ENCODE peak calls at places on chromosome 19, in nine cellular contexts. One of them, this sample, is unnamed.

GRCh38 chr19:325173-325936 is 19.2 kb downstream of the MIER2 start:
- DNase-seq in tibial nerve: no peak
- DNase-seq in hypothalamus: no peak
- DNase-seq in endothelial cell: no peak
- DNase-seq in stimulated activated CD8-positive, alpha-beta memory T cell treated with anti-CD3 and anti-CD28 coated beads, Interleukin-15, amount 100 ng/mL, for 24 hours: no peak
- DNase-seq in NCI-H1092 treated with DMSO at 0.1 percent for 48 hours: no peak
- DNase-seq in posterior cingulate gyrus: no peak
- DNase-seq in left ventricle myocardium inferior: no peak
- DNase-seq in NCI-H187: no peak
- DNase-seq in this sample: no peak

GRCh38 chr19:38395381-38396127 is 7.1 kb downstream of the SPRED3 start:
- DNase-seq in tibial nerve: no peak
- DNase-seq in hypothalamus: no peak
- DNase-seq in endothelial cell: no peak
- DNase-seq in stimulated activated CD8-positive, alpha-beta memory T cell treated with anti-CD3 and anti-CD28 coated beads, Interleukin-15, amount 100 ng/mL, for 24 hours: no peak
- DNase-seq in NCI-H1092 treated with DMSO at 0.1 percent for 48 hours: no peak
- DNase-seq in posterior cingulate gyrus: no peak
- DNase-seq in left ventricle myocardium inferior: no peak
- DNase-seq in NCI-H187: no peak
- DNase-seq in this sample: peak

GRCh38 chr19:45790942-45791341 is 1.7 kb downstream of the DMWD start:
- DNase-seq in tibial nerve: no peak
- DNase-seq in hypothalamus: no peak
- DNase-seq in endothelial cell: no peak
- DNase-seq in stimulated activated CD8-positive, alpha-beta memory T cell treated with anti-CD3 and anti-CD28 coated beads, Interleukin-15, amount 100 ng/mL, for 24 hours: no peak
- DNase-seq in NCI-H1092 treated with DMSO at 0.1 percent for 48 hours: no peak
- DNase-seq in posterior cingulate gyrus: no peak
- DNase-seq in left ventricle myocardium inferior: no peak
- DNase-seq in NCI-H187: no peak
- DNase-seq in this sample: peak

GRCh38 chr19:3458229-3458555 is 22.1 kb downstream of the SMIM24 start:
- DNase-seq in tibial nerve: no peak
- DNase-seq in hypothalamus: no peak
- DNase-seq in endothelial cell: no peak
- DNase-seq in stimulated activated CD8-positive, alpha-beta memory T cell treated with anti-CD3 and anti-CD28 coated beads, Interleukin-15, amount 100 ng/mL, for 24 hours: no peak
- DNase-seq in NCI-H1092 treated with DMSO at 0.1 percent for 48 hours: no peak
- DNase-seq in posterior cingulate gyrus: no peak
- DNase-seq in left ventricle myocardium inferior: no peak
- DNase-seq in NCI-H187: no peak
- DNase-seq in this sample: no peak

GRCh38 chr19:29741776-29742175 is 26.7 kb upstream of the C19orf12 start:
- DNase-seq in tibial nerve: no peak
- DNase-seq in hypothalamus: no peak
- DNase-seq in endothelial cell: no peak
- DNase-seq in stimulated activated CD8-positive, alpha-beta memory T cell treated with anti-CD3 and anti-CD28 coated beads, Interleukin-15, amount 100 ng/mL, for 24 hours: no peak
- DNase-seq in NCI-H1092 treated with DMSO at 0.1 percent for 48 hours: no peak
- DNase-seq in posterior cingulate gyrus: no peak
- DNase-seq in left ventricle myocardium inferior: no peak
- DNase-seq in NCI-H187: no peak
- DNase-seq in this sample: no peak

GRCh38 chr19:29457413-29457812 is 68.4 kb upstream of the VSTM2B start:
- DNase-seq in tibial nerve: no peak
- DNase-seq in hypothalamus: no peak
- DNase-seq in endothelial cell: no peak
- DNase-seq in stimulated activated CD8-positive, alpha-beta memory T cell treated with anti-CD3 and anti-CD28 coated beads, Interleukin-15, amount 100 ng/mL, for 24 hours: no peak
- DNase-seq in NCI-H1092 treated with DMSO at 0.1 percent for 48 hours: no peak
- DNase-seq in posterior cingulate gyrus: no peak
- DNase-seq in left ventricle myocardium inferior: no peak
- DNase-seq in NCI-H187: no peak
- DNase-seq in this sample: no peak

GRCh38 chr19:42081584-42082258 is 5.8 kb downstream of the ZNF574 start:
- DNase-seq in tibial nerve: no peak
- DNase-seq in hypothalamus: no peak
- DNase-seq in endothelial cell: no peak
- DNase-seq in stimulated activated CD8-positive, alpha-beta memory T cell treated with anti-CD3 and anti-CD28 coated beads, Interleukin-15, amount 100 ng/mL, for 24 hours: no peak
- DNase-seq in NCI-H1092 treated with DMSO at 0.1 percent for 48 hours: no peak
- DNase-seq in posterior cingulate gyrus: no peak
- DNase-seq in left ventricle myocardium inferior: no peak
- DNase-seq in NCI-H187: no peak
- DNase-seq in this sample: no peak

GRCh38 chr19:11091343-11092153 is 2.3 kb downstream of the LDLR start:
- DNase-seq in tibial nerve: no peak
- DNase-seq in hypothalamus: peak
- DNase-seq in endothelial cell: peak
- DNase-seq in stimulated activated CD8-positive, alpha-beta memory T cell treated with anti-CD3 and anti-CD28 coated beads, Interleukin-15, amount 100 ng/mL, for 24 hours: no peak
- DNase-seq in NCI-H1092 treated with DMSO at 0.1 percent for 48 hours: no peak
- DNase-seq in posterior cingulate gyrus: peak
- DNase-seq in left ventricle myocardium inferior: no peak
- DNase-seq in NCI-H187: no peak
- DNase-seq in this sample: no peak